ENCODE peak calls at places on chromosomes 7 and 10, in five cellular contexts. M is WTC11, Z is HepG2, Q is GM12878, P is HCT116. V is an unnamed sample.

GRCh38 chr7:158541330-158542010 is 46.2 kb downstream of the PTPRN2 start:
- DNase-seq in M (no peak), Z (no peak), Q (no peak), P (no peak), V (no peak)

GRCh38 chr7:92747041-92747835 is 89.1 kb downstream of the CDK6 start:
- DNase-seq in M (no peak), Z (no peak), Q (no peak), P (no peak), V (no peak)

GRCh38 chr10:5168897-5169296 is 16.1 kb downstream of the AKR1C8 start:
- DNase-seq in M (no peak), Z (peak), Q (no peak), P (no peak), V (no peak)

GRCh38 chr7:36055207-36055606 is 97.8 kb upstream of the EEPD1 start:
- DNase-seq in M (no peak), Z (no peak), Q (no peak), P (no peak), V (no peak)

GRCh38 chr7:55569797-55570196 is 2.5 kb downstream of the VOPP1 start:
- DNase-seq in M (no peak), Z (no peak), Q (no peak), P (no peak), V (no peak)

GRCh38 chr10:13450078-13450477 is 78.7 kb downstream of the BEND7 start:
- DNase-seq in M (no peak), Z (no peak), Q (no peak), P (no peak), V (no peak)

GRCh38 chr10:30803901-30804322 is 174.4 kb upstream of the LYZL2 start:
- DNase-seq in M (no peak), Z (no peak), Q (no peak), P (no peak), V (no peak)

GRCh38 chr10:103564116-103564501 is 70.6 kb downstream of the NEURL1 start:
- DNase-seq in M (no peak), Z (no peak), Q (no peak), P (no peak), V (no peak)

GRCh38 chr7:23598321-23598720 is 1.1 kb downstream of the CCDC126 start:
- DNase-seq in M (no peak), Z (peak), Q (no peak), P (peak), V (no peak)

GRCh38 chr7:117800406-117800805 is 72.8 kb downstream of the CTTNBP2 start:
- DNase-seq in M (no peak), Z (no peak), Q (no peak), P (no peak), V (no peak)

GRCh38 chr10:90695915-90696676 is 161.7 kb downstream of the HTR7 start:
- DNase-seq in M (no peak), Z (no peak), Q (no peak), P (no peak), V (no peak)

GRCh38 chr10:71969929-71970328 is 5.7 kb downstream of the CHST3 start:
- DNase-seq in M (no peak), Z (no peak), Q (no peak), P (no peak), V (no peak)

GRCh38 chr7:123754295-123754871 is 5.6 kb upstream of the WASL start:
- DNase-seq in M (no peak), Z (no peak), Q (no peak), P (no peak), V (no peak)
- TF ChIP-seq SP1 in M (no peak), Z (no peak), Q (no peak), P (no peak), V (no peak)

GRCh38 chr7:16271990-16272665 is 149.2 kb downstream of the CRPPA start:
- DNase-seq in M (no peak), Z (no peak), Q (no peak), P (peak), V (no peak)
- TF ChIP-seq SP1 in M (no peak), Z (no peak), Q (no peak), P (peak), V (no peak)

GRCh38 chr7:125668321-125668993 is 738.8 kb upstream of the POT1 start:
- DNase-seq in M (no peak), Z (no peak), Q (no peak), P (no peak), V (no peak)
- TF ChIP-seq SP1 in M (no peak), Z (no peak), Q (no peak), P (no peak), V (no peak)

GRCh38 chr10:49177391-49178355 is 10.5 kb downstream of the TMEM273 start:
- DNase-seq in M (no peak), Z (peak), Q (peak), P (peak), V (no peak)
- TF ChIP-seq SP1 in M (no peak), Z (no peak), Q (peak), P (no peak), V (no peak)

GRCh38 chr10:43209651-43210141 is 57.2 kb downstream of the RASGEF1A start:
- DNase-seq in M (peak), Z (no peak), Q (no peak), P (no peak), V (no peak)

GRCh38 chr10:43210556-43210955 is 56.3 kb downstream of the RASGEF1A start:
- DNase-seq in M (peak), Z (no peak), Q (no peak), P (no peak), V (no peak)

GRCh38 chr10:43206391-43207235 is 60.3 kb downstream of the RASGEF1A start:
- DNase-seq in M (peak), Z (no peak), Q (no peak), P (no peak), V (no peak)

GRCh38 chr10:43209064-43209455 is 57.8 kb downstream of the RASGEF1A start:
- DNase-seq in M (peak), Z (no peak), Q (no peak), P (no peak), V (no peak)

DNA sequence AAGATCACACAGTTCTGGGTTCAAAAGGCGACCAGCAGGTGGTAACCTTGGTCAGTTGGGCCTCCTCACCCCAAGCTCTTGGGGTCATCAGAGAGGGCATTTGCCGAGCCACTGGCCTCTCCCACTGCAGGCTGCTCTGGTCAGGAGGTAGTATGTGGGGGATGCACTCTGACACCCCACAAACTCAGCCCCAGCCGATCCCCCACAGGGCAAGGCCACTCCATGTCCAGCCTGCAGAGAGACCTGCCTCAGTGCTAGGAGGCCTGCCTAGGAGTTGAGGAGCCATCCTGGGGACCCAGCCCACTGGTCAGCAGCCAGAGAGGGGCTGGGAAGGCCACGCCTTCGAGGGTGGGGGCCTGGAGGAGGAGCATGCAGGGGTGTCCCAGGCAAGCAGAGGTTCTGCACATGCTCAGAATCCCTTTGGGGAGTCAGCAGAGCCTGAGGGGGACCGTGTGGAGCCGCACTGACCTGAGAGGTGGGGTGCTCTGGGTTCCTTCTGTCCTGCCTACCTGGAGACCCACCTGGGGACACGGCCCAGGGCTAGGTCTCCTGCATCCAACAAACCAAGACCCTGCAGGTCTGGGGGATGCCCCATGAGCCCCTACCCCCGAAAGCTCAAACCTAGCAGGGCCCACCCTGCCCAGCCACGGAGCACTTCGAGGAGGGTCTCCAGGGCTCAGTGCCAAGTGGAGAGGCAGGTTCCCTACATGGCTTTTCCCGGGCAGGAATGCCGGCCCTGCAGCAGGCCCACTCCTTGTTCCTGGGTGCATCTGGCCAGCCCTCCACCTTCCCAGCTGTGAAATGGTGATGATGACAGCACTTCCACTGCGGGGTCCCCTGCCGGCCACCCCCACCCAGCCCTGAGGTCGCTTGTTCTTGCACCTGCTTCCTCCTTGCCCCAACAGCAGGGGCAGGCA is 58.5 kb downstream of the RASGEF1A start:
- DNase-seq in M (peak), Z (no peak), Q (no peak), P (no peak), V (no peak)
- TF ChIP-seq SP1 in M (no peak), Z (no peak), Q (no peak), P (no peak), V (no peak)

DNA sequence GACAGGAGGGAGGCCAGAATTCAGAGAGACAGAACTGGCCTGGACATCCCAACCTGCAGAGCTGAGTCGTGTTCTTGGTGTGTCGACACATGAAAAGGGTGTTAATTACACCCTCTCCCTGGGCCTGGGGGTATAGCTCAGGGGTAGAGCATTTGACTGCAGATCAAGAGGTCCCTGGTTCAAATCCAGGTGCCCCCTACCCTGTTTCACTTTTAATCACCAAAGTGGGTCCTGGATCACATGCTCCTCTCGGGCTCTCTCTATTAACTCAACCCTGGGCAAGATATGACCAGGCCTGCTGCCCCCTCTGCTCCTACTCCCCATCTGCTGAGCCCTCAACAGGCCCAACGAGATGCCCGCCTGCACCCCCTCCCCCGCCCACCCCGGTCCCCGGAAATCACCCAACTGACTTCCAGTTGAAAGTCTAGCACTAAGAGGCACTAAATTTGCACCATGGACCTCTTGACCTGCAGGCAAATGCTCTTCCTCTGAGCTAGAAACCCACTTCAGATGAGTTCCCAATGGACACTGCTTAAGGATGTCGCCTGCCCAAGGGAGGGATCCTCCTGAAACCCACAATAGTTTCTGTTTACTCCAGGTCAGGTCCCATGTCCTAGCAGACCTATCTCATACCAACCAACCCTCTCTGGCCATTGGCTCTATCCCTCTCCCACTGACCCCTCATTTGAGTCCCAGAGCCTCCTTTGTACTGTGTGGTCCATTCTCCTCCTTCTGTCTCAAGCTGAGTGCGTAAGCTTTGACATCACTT is 137.6 kb downstream of the ZNF467 start:
- DNase-seq in M (peak), Z (peak), Q (no peak), P (no peak), V (peak)
- TF ChIP-seq SP1 in M (no peak), Z (no peak), Q (no peak), P (no peak), V (no peak)

GRCh38 chr10:623477-624311 is 65.8 kb downstream of the DIP2C start:
- DNase-seq in M (no peak), Z (no peak), Q (no peak), P (no peak), V (no peak)

GRCh38 chr10:625751-626711 is 63.4 kb downstream of the DIP2C start:
- DNase-seq in M (no peak), Z (no peak), Q (no peak), P (no peak), V (no peak)

GRCh38 chr10:624312-624604 is 65.2 kb downstream of the DIP2C start:
- DNase-seq in M (no peak), Z (no peak), Q (no peak), P (no peak), V (no peak)

GRCh38 chr10:624605-625334 is 64.7 kb downstream of the DIP2C start:
- DNase-seq in M (peak), Z (peak), Q (no peak), P (no peak), V (peak)

GRCh38 chr10:625335-625699 is 64.2 kb downstream of the DIP2C start:
- DNase-seq in M (no peak), Z (no peak), Q (no peak), P (no peak), V (no peak)
- TF ChIP-seq SP1 in M (no peak), Z (no peak), Q (no peak), P (no peak), V (no peak)

V was measured in HEK293T.